ENCODE peak calls at places on chromosome 16, in four cellular contexts. Z is HepG2, L is K562, K is GM12878. F is an unnamed sample.

GRCh38 chr16:10370096-10370726 is 15.7 kb upstream of the ATF7IP2 start:
- DNase-seq in Z (no peak), L (no peak), K (peak), F (no peak)

GRCh38 chr16:75096730-75097129 is 19.9 kb downstream of the LDHD start:
- DNase-seq in Z (no peak), L (no peak), K (no peak), F (peak)

GRCh38 chr16:73082608-73083007 is 34.7 kb upstream of the ZFHX3 start:
- DNase-seq in Z (peak), L (no peak), K (no peak), F (no peak)

GRCh38 chr16:68800257-68800875 is 43.0 kb upstream of the TANGO6 start:
- DNase-seq in Z (peak), L (peak), K (peak), F (peak)

GRCh38 chr16:50657251-50657650 is 23.9 kb downstream of the SNX20 start:
- DNase-seq in Z (no peak), L (no peak), K (no peak), F (no peak)

GRCh38 chr16:56382901-56383355 is 42.4 kb downstream of the AMFR start:
- DNase-seq in Z (peak), L (no peak), K (no peak), F (no peak)

GRCh38 chr16:14337303-14338191 is 266.4 kb downstream of the MRTFB start:
- DNase-seq in Z (peak), L (no peak), K (no peak), F (no peak)

GRCh38 chr16:82748026-82748425 is 121.3 kb downstream of the CDH13 start:
- DNase-seq in Z (no peak), L (no peak), K (no peak), F (no peak)

GRCh38 chr16:10866196-10866976 is 10.6 kb upstream of the CIITA start:
- DNase-seq in Z (no peak), L (no peak), K (no peak), F (no peak)

GRCh38 chr16:82732461-82732860 is 105.7 kb downstream of the CDH13 start:
- DNase-seq in Z (no peak), L (no peak), K (no peak), F (no peak)

GRCh38 chr16:11038777-11039176 is 94.4 kb downstream of the CLEC16A start:
- DNase-seq in Z (no peak), L (no peak), K (no peak), F (no peak)

GRCh38 chr16:12158428-12158827 is 181.9 kb downstream of the SNX29 start:
- DNase-seq in Z (no peak), L (no peak), K (no peak), F (no peak)

GRCh38 chr16:30663820-30664528 is 5.7 kb downstream of the FBRS start:
- DNase-seq in Z (no peak), L (no peak), K (no peak), F (no peak)

GRCh38 chr16:68711421-68712139 is 25.5 kb upstream of the CDH1 start:
- DNase-seq in Z (no peak), L (no peak), K (no peak), F (no peak)

GRCh38 chr16:57769541-57770145 is 32.6 kb downstream of the KIFC3 start:
- DNase-seq in Z (no peak), L (no peak), K (no peak), F (no peak)

GRCh38 chr16:19505600-19506303 is 16.1 kb downstream of the GDE1 start:
- DNase-seq in Z (no peak), L (no peak), K (no peak), F (no peak)

GRCh38 chr16:10122026-10122425 is 60.2 kb downstream of the GRIN2A start:
- DNase-seq in Z (no peak), L (no peak), K (no peak), F (no peak)

GRCh38 chr16:14181371-14182050 is 110.4 kb downstream of the MRTFB start:
- DNase-seq in Z (no peak), L (no peak), K (no peak), F (no peak)

GRCh38 chr16:50547944-50548658 is at the start of gene NKD1:
- DNase-seq in Z (peak), L (peak), K (no peak), F (peak)

GRCh38 chr16:81755915-81756644 is 23.0 kb upstream of the PLCG2 start:
- DNase-seq in Z (no peak), L (no peak), K (no peak), F (no peak)

GRCh38 chr16:17211797-17212196 is 259.0 kb downstream of the XYLT1 start:
- DNase-seq in Z (peak), L (peak), K (no peak), F (peak)

GRCh38 chr16:75065149-75065807 is 51.3 kb downstream of the LDHD start:
- DNase-seq in Z (no peak), L (peak), K (no peak), F (no peak)

GRCh38 chr16:17070882-17071592 is 399.7 kb downstream of the XYLT1 start:
- DNase-seq in Z (no peak), L (no peak), K (peak), F (no peak)

GRCh38 chr16:71811261-71811803 is 2.7 kb upstream of the AP1G1 start:
- DNase-seq in Z (no peak), L (no peak), K (no peak), F (no peak)

GRCh38 chr16:70788668-70789161 is 12.2 kb downstream of the VAC14 start:
- DNase-seq in Z (no peak), L (no peak), K (no peak), F (no peak)

GRCh38 chr16:4882633-4883285 is 35.5 kb downstream of the UBN1 start:
- DNase-seq in Z (no peak), L (no peak), K (no peak), F (peak)

GRCh38 chr16:12896562-12896961 is 4.8 kb upstream of the SHISA9 start:
- DNase-seq in Z (peak), L (peak), K (no peak), F (peak)

GRCh38 chr16:81204794-81205680 is 33.5 kb upstream of the BCO1 start:
- DNase-seq in Z (peak), L (peak), K (peak), F (peak)

GRCh38 chr16:9311303-9311954 is 220.0 kb downstream of the HAPSTR1 start:
- DNase-seq in Z (no peak), L (no peak), K (no peak), F (no peak)

GRCh38 chr16:50902457-50902856 is 160.6 kb downstream of the CYLD start:
- DNase-seq in Z (no peak), L (no peak), K (no peak), F (no peak)

GRCh38 chr16:24845726-24846547 is at the start of gene SLC5A11:
- DNase-seq in Z (peak), L (no peak), K (no peak), F (no peak)

GRCh38 chr16:79784007-79784406 is 183.5 kb upstream of the MAF start:
- DNase-seq in Z (no peak), L (no peak), K (no peak), F (no peak)

GRCh38 chr16:67199011-67199807 is at the start of gene ELMO3:
- DNase-seq in Z (no peak), L (no peak), K (no peak), F (no peak)

GRCh38 chr16:28182183-28182582 is 29.6 kb downstream of the XPO6 start:
- DNase-seq in Z (no peak), L (no peak), K (no peak), F (no peak)
- TF ChIP-seq ZBTB33 in Z (no peak), L (no peak), K (no peak), F (no peak)

GRCh38 chr16:85871756-85872155 is 27.2 kb upstream of the IRF8 start:
- DNase-seq in Z (no peak), L (no peak), K (no peak), F (no peak)

GRCh38 chr16:85868495-85868894 is 30.5 kb upstream of the IRF8 start:
- DNase-seq in Z (no peak), L (no peak), K (no peak), F (no peak)

GRCh38 chr16:85870159-85870558 is 28.8 kb upstream of the IRF8 start:
- DNase-seq in Z (no peak), L (no peak), K (no peak), F (no peak)

GRCh38 chr16:85878407-85878806 is 20.6 kb upstream of the IRF8 start:
- DNase-seq in Z (no peak), L (no peak), K (no peak), F (no peak)

DNA sequence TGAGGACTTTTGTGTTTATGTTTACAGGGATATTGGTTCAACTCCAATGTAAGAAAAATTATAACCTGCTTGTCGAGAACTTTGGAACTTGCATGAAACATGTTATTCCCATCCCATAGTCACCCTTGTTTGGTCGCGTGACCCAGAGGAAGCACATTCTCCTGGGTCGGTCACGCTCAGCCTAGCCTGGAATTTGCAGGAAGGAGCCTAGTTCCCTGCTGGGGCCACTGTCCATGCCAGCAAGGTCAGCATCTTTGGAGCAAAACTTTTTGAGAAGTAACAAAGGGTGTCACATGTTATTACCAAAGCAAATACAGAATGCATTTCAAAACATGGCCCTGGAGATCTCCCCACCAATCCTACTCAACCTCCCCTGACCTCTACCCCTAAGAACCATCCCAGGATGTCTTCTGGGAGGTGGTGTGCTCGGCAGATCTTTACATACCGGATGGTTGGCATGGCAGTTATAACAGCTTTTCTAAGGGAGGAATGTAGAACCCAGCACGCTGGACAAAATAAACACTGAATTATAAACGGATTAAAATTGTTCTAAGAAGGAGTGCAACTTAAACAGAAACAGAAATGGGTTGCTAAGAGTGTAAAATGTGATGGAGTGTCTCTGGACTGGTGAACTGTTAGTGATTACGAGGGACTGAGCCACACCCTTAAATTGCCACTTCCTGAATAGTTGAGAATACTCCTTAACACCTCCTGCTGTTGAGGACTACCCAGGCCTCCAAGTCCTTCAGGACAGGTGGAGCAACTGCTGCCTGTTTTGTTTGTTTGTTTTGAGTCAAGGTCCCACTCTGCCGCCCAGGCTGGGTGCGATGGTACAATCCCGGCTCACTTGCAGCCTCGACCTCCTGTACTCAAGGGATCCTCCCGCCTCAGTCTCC is 26.0 kb upstream of the IRF8 start:
- DNase-seq in Z (no peak), L (no peak), K (no peak), F (no peak)
- TF ChIP-seq CTCF in Z (no peak), L (no peak), K (no peak), F (no peak)

DNA sequence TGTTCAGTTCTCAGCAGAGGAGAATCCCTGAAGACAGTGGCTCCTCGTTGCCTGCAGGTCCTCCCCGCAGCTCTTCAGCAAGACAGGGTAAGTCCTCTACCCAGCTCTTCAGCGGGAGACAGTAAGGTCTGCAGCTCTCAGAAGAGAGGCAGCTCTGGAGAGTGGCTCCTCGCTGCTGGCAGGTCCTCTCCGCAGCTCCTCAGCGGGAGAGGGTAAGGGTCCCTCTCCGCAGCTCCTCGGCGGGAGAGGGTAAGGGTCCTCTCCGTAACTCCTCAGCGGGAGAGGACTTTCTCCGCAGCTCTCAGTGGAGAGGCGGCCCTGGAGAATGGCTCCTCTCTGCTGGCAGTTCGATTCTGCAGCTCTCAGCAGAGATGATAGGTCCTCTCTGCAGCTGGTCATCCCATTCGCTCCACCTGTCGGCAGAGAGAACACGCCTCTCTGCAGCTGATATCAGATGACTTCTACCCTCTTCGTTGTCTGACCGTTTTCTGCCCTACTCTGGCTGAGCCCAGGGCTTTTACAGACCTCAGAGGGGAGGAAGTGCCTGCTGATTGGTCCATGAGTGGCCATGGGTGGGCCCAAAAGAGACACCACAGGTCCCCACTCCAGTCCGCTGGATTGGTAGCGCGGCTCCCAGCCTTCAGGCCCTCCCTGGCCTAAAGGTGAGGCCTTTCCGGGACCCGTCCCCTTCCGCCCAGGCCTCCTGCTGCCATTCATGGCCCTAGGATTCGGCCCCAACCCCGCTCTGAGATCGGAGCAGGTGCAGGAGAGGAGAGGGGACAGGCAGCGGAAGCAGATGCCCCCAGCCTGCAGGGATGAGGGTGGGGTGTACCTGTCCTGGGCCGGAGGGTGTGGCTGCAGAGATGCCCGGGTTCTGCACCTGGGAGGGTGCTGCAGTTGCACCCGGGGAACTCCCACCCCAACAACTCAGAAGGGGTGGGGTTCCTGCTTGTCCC is 11.9 kb upstream of the SHCBP1 start:
- DNase-seq in Z (peak), L (no peak), K (no peak), F (no peak)
- TF ChIP-seq SP1 in Z (no peak), L (no peak), K (no peak), F (no peak)

GRCh38 chr16:76946879-76947278 is 244.1 kb upstream of the MON1B start:
- DNase-seq in Z (peak), L (peak), K (no peak), F (peak)
- TF ChIP-seq ZBTB33 in Z (no peak), L (no peak), K (no peak), F (no peak)

GRCh38 chr16:15445450-15445849 is 11.1 kb downstream of the BMERB1 start:
- DNase-seq in Z (no peak), L (no peak), K (no peak), F (no peak)

GRCh38 chr16:15446901-15447300 is 12.5 kb downstream of the BMERB1 start:
- DNase-seq in Z (no peak), L (no peak), K (no peak), F (no peak)

GRCh38 chr16:15452456-15452855 is 18.1 kb downstream of the BMERB1 start:
- DNase-seq in Z (no peak), L (no peak), K (no peak), F (no peak)

GRCh38 chr16:15451098-15451731 is 16.8 kb downstream of the BMERB1 start:
- DNase-seq in Z (peak), L (no peak), K (no peak), F (no peak)

DNA sequence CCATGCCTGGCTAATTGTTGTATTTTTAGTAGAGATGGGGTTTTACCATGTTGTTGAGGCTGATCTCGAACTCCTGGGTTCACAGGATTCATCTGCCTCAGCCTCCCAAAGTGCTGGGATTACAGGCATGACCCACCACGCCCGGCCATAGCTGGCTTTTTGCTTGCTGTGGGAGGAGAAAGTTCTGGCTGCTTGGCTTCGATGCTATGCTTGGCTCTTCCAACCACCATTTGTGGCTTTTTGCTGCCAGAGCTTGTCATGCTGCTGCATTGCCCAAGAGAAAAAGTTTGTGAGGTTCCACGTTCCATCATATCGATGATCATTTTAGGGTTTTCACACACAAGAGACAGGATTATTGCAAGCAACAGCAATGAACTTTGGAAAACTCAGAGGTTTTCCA is 16.2 kb downstream of the BMERB1 start:
- DNase-seq in Z (no peak), L (no peak), K (no peak), F (no peak)
- TF ChIP-seq CTCF in Z (no peak), L (no peak), K (no peak), F (no peak)

GRCh38 chr16:49340466-49340865 is 33.1 kb upstream of the C16orf78 start:
- DNase-seq in Z (no peak), L (no peak), K (no peak), F (no peak)

GRCh38 chr16:49342336-49343265 is 31.0 kb upstream of the C16orf78 start:
- DNase-seq in Z (no peak), L (no peak), K (no peak), F (no peak)

GRCh38 chr16:49343291-49343690 is 30.3 kb upstream of the C16orf78 start:
- DNase-seq in Z (no peak), L (no peak), K (no peak), F (no peak)

GRCh38 chr16:49344401-49344800 is 29.2 kb upstream of the C16orf78 start:
- DNase-seq in Z (no peak), L (no peak), K (no peak), F (no peak)

DNA sequence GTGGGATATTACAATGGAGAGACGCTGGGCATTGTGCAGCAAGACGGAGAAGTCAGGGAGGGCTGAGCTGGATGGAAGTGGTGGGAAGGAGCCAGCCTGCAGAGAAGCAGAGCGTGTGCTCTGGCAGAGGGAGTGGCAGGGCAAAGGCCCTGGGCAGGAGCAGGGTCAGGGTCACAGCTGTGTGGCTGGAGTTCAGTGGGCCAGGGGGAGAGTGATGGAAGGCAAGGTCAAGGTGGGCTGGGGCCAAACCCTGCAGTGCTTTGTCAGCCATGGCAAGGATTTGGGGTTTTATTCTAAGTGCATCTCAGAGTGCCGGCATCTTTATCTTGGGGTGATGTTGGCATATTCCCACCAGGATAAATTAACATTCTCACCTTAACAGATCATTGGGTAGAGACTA is 31.9 kb upstream of the C16orf78 start:
- DNase-seq in Z (no peak), L (no peak), K (no peak), F (no peak)
- TF ChIP-seq SP1 in Z (no peak), L (no peak), K (no peak), F (no peak)

DNA sequence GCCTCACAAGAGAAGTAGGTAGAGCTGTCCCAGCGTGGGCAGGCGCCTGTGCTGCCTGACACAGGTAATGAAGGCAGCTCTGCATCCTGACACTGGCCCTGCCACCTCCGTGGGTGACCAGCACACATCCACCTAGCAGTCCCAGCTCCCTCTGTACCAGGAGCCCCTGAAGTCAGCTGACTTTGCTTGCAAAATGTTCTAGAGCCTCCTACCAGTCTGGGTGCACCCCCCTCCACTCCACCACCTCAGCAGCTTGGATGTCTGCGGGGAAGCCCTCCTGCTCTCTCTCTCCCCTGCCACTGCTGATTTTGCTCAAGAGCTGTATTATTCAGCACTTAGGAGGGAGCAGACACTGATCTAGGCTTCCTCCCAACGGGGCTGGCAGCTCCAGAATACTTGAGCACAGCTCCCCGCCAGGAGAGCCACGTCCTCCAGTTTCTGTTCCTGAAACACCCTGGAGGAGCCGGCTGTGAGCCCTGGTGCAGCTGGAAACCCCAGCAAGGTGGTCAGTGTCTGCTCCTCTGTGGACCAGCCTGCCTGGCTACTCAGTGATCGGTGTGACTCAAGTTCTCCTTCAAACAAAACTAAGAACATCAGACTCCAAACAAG is 1.0 kb downstream of the RNF166 start:
- DNase-seq in Z (no peak), L (no peak), K (no peak), F (no peak)
- TF ChIP-seq ZBTB33 in Z (no peak), L (no peak), K (no peak), F (no peak)

F was measured in HCT116.